ENCODE peak calls at places on chromosomes 5 and 9, in six cellular contexts. T is fibroblast of lung, B is lower leg skin, F is bronchial epithelial cell, H is AG09319, D is cardiac muscle cell. E is an unnamed sample.
A peak's percentile ranks its signal among the peaks of the same experiment; 100 is the strongest.

GRCh38 chr9:135898634-135899407 is 8.5 kb downstream of the CAMSAP1 start:
- DNase-seq in T (peak; percentile 78), B (peak; percentile 66), F (no peak), H (peak; percentile 79), D (peak; percentile 59), E (no peak)

GRCh38 chr5:171676286-171676944 is 109.2 kb upstream of the SMIM23 start:
- DNase-seq in T (no peak), B (no peak), F (no peak), H (no peak), D (no peak), E (peak; percentile 67)

GRCh38 chr9:133686642-133687575 is 50.7 kb downstream of the DBH start:
- DNase-seq in T (no peak), B (no peak), F (no peak), H (no peak), D (no peak), E (no peak)

GRCh38 chr5:112142769-112143270 is 276.3 kb downstream of the EPB41L4A start:
- DNase-seq in T (peak; percentile 74), B (no peak), F (peak; percentile 93), H (no peak), D (peak; percentile 80), E (no peak)

GRCh38 chr5:135490245-135491037 is 38.3 kb upstream of the TIFAB start:
- DNase-seq in T (no peak), B (no peak), F (no peak), H (no peak), D (peak; percentile 32), E (no peak)

GRCh38 chr5:114695292-114695904 is 333.5 kb downstream of the KCNN2 start:
- DNase-seq in T (no peak), B (no peak), F (no peak), H (no peak), D (no peak), E (no peak)

GRCh38 chr5:66805514-66806430 is 209.6 kb downstream of the MAST4 start:
- DNase-seq in T (no peak), B (no peak), F (peak; percentile 51), H (no peak), D (no peak), E (no peak)

GRCh38 chr9:16521868-16522381 is 348.5 kb downstream of the BNC2 start:
- DNase-seq in T (peak; percentile 99), B (peak; percentile 86), F (no peak), H (peak; percentile 83), D (peak; percentile 88), E (no peak)

GRCh38 chr9:131727184-131727785 is 12.6 kb downstream of the RAPGEF1 start:
- DNase-seq in T (peak; percentile 77), B (no peak), F (peak; percentile 92), H (no peak), D (peak; percentile 43), E (no peak)

GRCh38 chr5:124869481-124870033 is 123.1 kb upstream of the ZNF608 start:
- DNase-seq in T (no peak), B (no peak), F (no peak), H (no peak), D (no peak), E (no peak)

GRCh38 chr5:59241119-59241518 is 652.4 kb downstream of the PDE4D start:
- DNase-seq in T (no peak), B (no peak), F (no peak), H (no peak), D (no peak), E (no peak)

GRCh38 chr5:56861893-56862485 is 46.6 kb downstream of the MAP3K1 start:
- DNase-seq in T (no peak), B (no peak), F (peak; percentile 54), H (no peak), D (no peak), E (no peak)

GRCh38 chr9:133701321-133701980 is 36.7 kb downstream of the SARDH start:
- DNase-seq in T (no peak), B (no peak), F (no peak), H (no peak), D (no peak), E (no peak)

GRCh38 chr5:132422720-132423442 is 53.4 kb downstream of the SLC22A5 start:
- DNase-seq in T (peak; percentile 57), B (peak; percentile 85), F (no peak), H (no peak), D (no peak), E (peak; percentile 85)

GRCh38 chr5:141515141-141515540 is 26.3 kb downstream of the PCDHGC5 start:
- DNase-seq in T (no peak), B (peak; percentile 45), F (no peak), H (no peak), D (no peak), E (no peak)

GRCh38 chr9:88678431-88678830 is 143.5 kb downstream of the NXNL2 start:
- DNase-seq in T (no peak), B (no peak), F (no peak), H (no peak), D (no peak), E (no peak)

GRCh38 chr9:70192707-70193106 is 66.1 kb upstream of the SMC5 start:
- DNase-seq in T (no peak), B (no peak), F (peak; percentile 73), H (no peak), D (no peak), E (no peak)

GRCh38 chr9:114285166-114285867 is 37.6 kb upstream of the ORM1 start:
- DNase-seq in T (peak; percentile 94), B (peak; percentile 84), F (peak; percentile 48), H (peak; percentile 84), D (peak; percentile 91), E (no peak)

GRCh38 chr9:88143179-88143578 is 4.9 kb upstream of the SPATA31C2 start:
- DNase-seq in T (no peak), B (no peak), F (no peak), H (no peak), D (no peak), E (no peak)

GRCh38 chr9:6355728-6356127 is 27.6 kb downstream of the TPD52L3 start:
- DNase-seq in T (peak; percentile 68), B (no peak), F (peak; percentile 81), H (peak; percentile 39), D (peak; percentile 52), E (no peak)

GRCh38 chr9:96875460-96876142 is 21.3 kb upstream of the ZNF782 start:
- DNase-seq in T (peak; percentile 71), B (no peak), F (peak; percentile 71), H (no peak), D (peak; percentile 81), E (no peak)

GRCh38 chr9:115650768-115651167 is 502.8 kb upstream of the PAPPA start:
- DNase-seq in T (peak; percentile 98), B (no peak), F (no peak), H (peak; percentile 78), D (peak; percentile 72), E (no peak)

GRCh38 chr9:107976767-107977166 is 487.2 kb upstream of the KLF4 start:
- DNase-seq in T (no peak), B (peak; percentile 93), F (no peak), H (no peak), D (peak; percentile 53), E (no peak)

GRCh38 chr5:51632794-51633193 is 249.5 kb downstream of the ISL1 start:
- DNase-seq in T (peak; percentile 2), B (no peak), F (no peak), H (no peak), D (no peak), E (no peak)
- TF ChIP-seq CTCF in T (no peak), B (no peak), F (no peak), H (no peak), D (no peak), E (no peak)

GRCh38 chr9:4386819-4387218 is 87.0 kb upstream of the GLIS3 start:
- DNase-seq in T (no peak), B (no peak), F (peak; percentile 6), H (no peak), D (no peak), E (no peak)
- TF ChIP-seq CTCF in T (no peak), B (no peak), F (no peak), H (no peak), D (no peak), E (no peak)

DNA sequence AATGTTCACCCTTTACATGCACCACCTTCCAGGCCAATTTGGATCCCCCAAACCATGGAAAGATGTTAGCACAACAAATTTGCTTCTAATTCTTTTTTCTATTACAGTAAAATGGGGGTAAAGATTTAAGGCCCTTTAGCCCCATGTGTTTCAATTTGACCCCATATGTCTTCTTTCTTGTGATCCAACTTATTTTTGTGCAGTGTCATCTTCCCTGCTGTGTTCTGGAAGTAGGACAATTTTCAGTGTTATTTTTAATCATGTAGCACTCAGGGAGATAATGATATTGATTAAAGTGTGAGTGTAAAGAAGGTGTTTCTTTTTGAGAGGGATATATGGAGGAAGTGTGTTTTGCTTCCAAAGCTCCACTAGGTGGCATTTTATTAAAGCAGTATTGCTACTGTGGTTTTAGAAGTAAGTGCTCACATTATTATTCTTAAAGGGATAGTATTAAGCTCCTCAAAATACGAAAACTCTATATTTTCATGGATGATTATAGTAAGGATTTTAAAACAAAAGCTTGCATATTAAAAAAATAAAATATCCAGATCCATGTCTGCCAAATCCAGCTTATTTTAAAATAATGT is 118.7 kb upstream of the ATP10B start:
- DNase-seq in T (no peak), B (no peak), F (peak; percentile 55), H (no peak), D (no peak), E (no peak)
- TF ChIP-seq CTCF in T (no peak), B (no peak), F (peak; percentile 40), H (no peak), D (no peak), E (no peak)

DNA sequence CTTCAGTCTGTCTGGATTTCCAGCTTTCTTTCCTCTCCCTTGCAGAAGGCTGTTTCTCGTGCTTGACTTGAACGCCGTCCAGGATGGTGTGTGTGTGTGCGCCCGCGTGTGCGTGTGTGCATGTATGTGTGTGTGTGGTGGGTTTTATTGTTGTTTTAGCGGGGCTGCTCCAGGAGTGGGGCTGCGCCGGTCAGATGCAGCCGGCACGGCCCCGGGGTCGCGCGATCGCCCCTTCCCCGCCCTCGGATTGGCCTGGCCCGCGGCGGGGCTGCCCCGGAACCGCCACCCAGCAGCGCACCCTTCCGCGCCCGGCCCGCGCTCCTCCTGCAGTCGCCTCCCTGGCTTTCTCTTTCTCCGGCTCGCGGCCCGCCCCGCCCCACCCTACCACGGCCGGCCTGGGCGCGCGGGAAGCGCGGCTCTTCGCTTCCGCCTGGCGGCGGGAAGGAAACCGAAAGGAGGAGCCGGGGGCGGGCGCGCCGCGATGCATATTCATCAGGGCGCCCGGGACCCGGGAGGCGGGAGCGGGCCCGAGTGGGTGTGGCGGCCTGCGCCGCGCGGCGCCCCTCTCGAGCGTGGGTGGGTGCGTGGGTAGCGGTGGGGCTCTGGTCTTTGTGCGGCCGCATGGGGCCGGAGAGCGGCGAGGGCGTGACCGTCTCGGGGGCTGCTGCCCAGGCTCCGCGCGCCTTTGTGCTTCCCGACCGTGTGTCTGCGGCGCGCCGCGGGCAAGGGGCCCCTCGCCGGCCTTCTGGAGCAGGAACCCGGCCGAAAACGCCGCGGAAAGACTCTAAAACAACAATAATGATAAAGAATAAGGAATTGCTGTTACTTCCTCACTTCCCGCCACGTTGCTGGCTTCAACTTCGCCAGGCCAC is 8.5 kb upstream of the NFIB start:
- DNase-seq in T (peak; percentile 92), B (peak; percentile 98), F (peak; percentile 74), H (no peak), D (peak; percentile 98), E (no peak)
- TF ChIP-seq CTCF in T (peak; percentile 37), B (no peak), F (peak; percentile 53), H (peak; percentile 37), D (peak; percentile 42), E (no peak)

DNA sequence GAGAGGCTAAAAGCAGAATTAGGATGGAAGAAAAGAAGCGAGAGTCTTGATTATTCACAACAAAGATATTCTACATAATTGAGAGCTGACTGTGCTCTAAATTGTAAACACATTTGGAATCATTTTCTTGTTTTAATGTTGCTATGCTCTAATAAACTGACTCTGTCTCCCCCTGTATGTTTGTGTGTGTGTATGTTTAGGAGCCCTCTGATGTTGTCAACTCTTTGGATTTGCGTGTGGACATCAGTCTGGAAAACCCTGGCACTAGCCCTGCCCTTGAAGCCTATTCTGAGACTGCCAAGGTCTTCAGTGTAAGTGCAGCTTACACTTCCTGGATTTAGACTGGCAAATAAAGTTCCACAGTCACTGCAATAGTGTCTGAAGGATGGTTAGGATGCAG is 37.8 kb downstream of the MOCS2 start:
- DNase-seq in T (no peak), B (no peak), F (no peak), H (peak; percentile 74), D (peak; percentile 17), E (no peak)
- TF ChIP-seq CTCF in T (peak; percentile 10), B (no peak), F (no peak), H (peak; percentile 46), D (no peak), E (no peak)